ENCODE peak calls at places on chromosomes 7 and 10, in eight cellular contexts. G is gastrocnemius medialis, H is left lung, B is endodermal cell, O is GM06990, D is Calu3, W is epithelial cell of esophagus, P is nephron progenitor cell. M is an unnamed sample.

GRCh38 chr10:126090911-126091728 is 194.8 kb downstream of the FANK1 start:
- DNase-seq in G (no peak), H (no peak), B (no peak), O (no peak), D (peak), W (peak), P (no peak), M (no peak)

GRCh38 chr10:102267748-102268147 is 22.4 kb downstream of the GBF1 start:
- DNase-seq in G (no peak), H (no peak), B (no peak), O (no peak), D (no peak), W (peak), P (no peak), M (no peak)

GRCh38 chr7:31466036-31466435 is 47.9 kb upstream of the ITPRID1 start:
- DNase-seq in G (no peak), H (no peak), B (no peak), O (no peak), D (no peak), W (no peak), P (no peak), M (no peak)

GRCh38 chr7:77543910-77544309 is 6.8 kb downstream of the PTPN12 start:
- DNase-seq in G (no peak), H (no peak), B (no peak), O (no peak), D (no peak), W (no peak), P (no peak), M (no peak)

GRCh38 chr7:117216436-117217069 is 106.3 kb downstream of the WNT2 start:
- DNase-seq in G (no peak), H (no peak), B (no peak), O (no peak), D (no peak), W (no peak), P (peak), M (no peak)

GRCh38 chr10:121425623-121426022 is 172.6 kb downstream of the FGFR2 start:
- DNase-seq in G (no peak), H (no peak), B (no peak), O (no peak), D (no peak), W (no peak), P (no peak), M (no peak)

GRCh38 chr10:113080621-113081229 is 130.7 kb downstream of the TCF7L2 start:
- DNase-seq in G (no peak), H (no peak), B (no peak), O (no peak), D (no peak), W (no peak), P (no peak), M (no peak)

GRCh38 chr10:5491477-5491876 is 7.9 kb downstream of the CALML5 start:
- DNase-seq in G (no peak), H (no peak), B (no peak), O (no peak), D (no peak), W (no peak), P (no peak), M (no peak)

GRCh38 chr10:132063432-132063831 is 2.3 kb upstream of the JAKMIP3 start:
- DNase-seq in G (no peak), H (no peak), B (no peak), O (no peak), D (no peak), W (no peak), P (no peak), M (no peak)

GRCh38 chr7:148264933-148265557 is 325.5 kb upstream of the C7orf33 start:
- DNase-seq in G (no peak), H (no peak), B (peak), O (no peak), D (peak), W (peak), P (no peak), M (no peak)

GRCh38 chr7:81268551-81268950 is 349.7 kb upstream of the SEMA3C start:
- DNase-seq in G (no peak), H (no peak), B (no peak), O (no peak), D (no peak), W (no peak), P (no peak), M (no peak)

GRCh38 chr7:7146837-7147236 is 35.5 kb upstream of the C1GALT1 start:
- DNase-seq in G (no peak), H (no peak), B (no peak), O (no peak), D (no peak), W (no peak), P (no peak), M (no peak)

GRCh38 chr7:1140481-1141104 is 19.4 kb downstream of the ZFAND2A start:
- DNase-seq in G (no peak), H (no peak), B (no peak), O (no peak), D (no peak), W (no peak), P (no peak), M (no peak)

GRCh38 chr7:45938626-45939302 is 17.7 kb upstream of the IGFBP3 start:
- DNase-seq in G (no peak), H (no peak), B (peak), O (no peak), D (no peak), W (no peak), P (peak), M (no peak)

GRCh38 chr10:47176903-47177860 is 122.8 kb upstream of the GDF10 start:
- DNase-seq in G (no peak), H (no peak), B (peak), O (no peak), D (no peak), W (no peak), P (no peak), M (no peak)

GRCh38 chr10:70558871-70559810 is 43.4 kb downstream of the PRF1 start:
- DNase-seq in G (no peak), H (peak), B (peak), O (peak), D (peak), W (peak), P (peak), M (peak)

GRCh38 chr7:148078126-148078525 is 512.4 kb upstream of the C7orf33 start:
- DNase-seq in G (no peak), H (no peak), B (no peak), O (no peak), D (no peak), W (no peak), P (no peak), M (no peak)

GRCh38 chr10:94076325-94076841 is 82.7 kb downstream of the PLCE1 start:
- DNase-seq in G (no peak), H (no peak), B (no peak), O (no peak), D (no peak), W (peak), P (no peak), M (no peak)

GRCh38 chr7:43631559-43631958 is 48.7 kb downstream of the STK17A start:
- DNase-seq in G (no peak), H (no peak), B (no peak), O (no peak), D (no peak), W (no peak), P (no peak), M (no peak)

GRCh38 chr10:119461380-119461779 is 81.1 kb downstream of the RGS10 start:
- DNase-seq in G (no peak), H (no peak), B (no peak), O (peak), D (peak), W (peak), P (no peak), M (no peak)

GRCh38 chr10:92574545-92575377 is 868 bp upstream of the IDE start:
- DNase-seq in G (no peak), H (no peak), B (no peak), O (no peak), D (no peak), W (peak), P (no peak), M (no peak)

GRCh38 chr10:110815354-110816004 is 56.2 kb upstream of the PDCD4 start:
- DNase-seq in G (no peak), H (no peak), B (no peak), O (no peak), D (no peak), W (no peak), P (no peak), M (no peak)

GRCh38 chr7:24580283-24580946 is 7.2 kb downstream of the PALS2 start:
- DNase-seq in G (no peak), H (no peak), B (no peak), O (no peak), D (no peak), W (peak), P (no peak), M (no peak)

GRCh38 chr10:2891770-2892124 is 175.6 kb upstream of the PFKP start:
- DNase-seq in G (no peak), H (no peak), B (no peak), O (no peak), D (no peak), W (no peak), P (no peak), M (no peak)

GRCh38 chr10:128324058-128324457 is 197.8 kb upstream of the MKI67 start:
- DNase-seq in G (peak), H (no peak), B (peak), O (no peak), D (no peak), W (no peak), P (peak), M (no peak)

GRCh38 chr10:48655426-48656240 is 29.0 kb upstream of the WDFY4 start:
- DNase-seq in G (no peak), H (peak), B (no peak), O (no peak), D (peak), W (peak), P (no peak), M (no peak)

GRCh38 chr7:121204537-121204936 is 124.3 kb upstream of the WNT16 start:
- DNase-seq in G (no peak), H (no peak), B (no peak), O (no peak), D (no peak), W (peak), P (no peak), M (no peak)

GRCh38 chr10:477620-478019 is 211.8 kb downstream of the DIP2C start:
- DNase-seq in G (no peak), H (no peak), B (no peak), O (no peak), D (no peak), W (no peak), P (no peak), M (no peak)

DNA sequence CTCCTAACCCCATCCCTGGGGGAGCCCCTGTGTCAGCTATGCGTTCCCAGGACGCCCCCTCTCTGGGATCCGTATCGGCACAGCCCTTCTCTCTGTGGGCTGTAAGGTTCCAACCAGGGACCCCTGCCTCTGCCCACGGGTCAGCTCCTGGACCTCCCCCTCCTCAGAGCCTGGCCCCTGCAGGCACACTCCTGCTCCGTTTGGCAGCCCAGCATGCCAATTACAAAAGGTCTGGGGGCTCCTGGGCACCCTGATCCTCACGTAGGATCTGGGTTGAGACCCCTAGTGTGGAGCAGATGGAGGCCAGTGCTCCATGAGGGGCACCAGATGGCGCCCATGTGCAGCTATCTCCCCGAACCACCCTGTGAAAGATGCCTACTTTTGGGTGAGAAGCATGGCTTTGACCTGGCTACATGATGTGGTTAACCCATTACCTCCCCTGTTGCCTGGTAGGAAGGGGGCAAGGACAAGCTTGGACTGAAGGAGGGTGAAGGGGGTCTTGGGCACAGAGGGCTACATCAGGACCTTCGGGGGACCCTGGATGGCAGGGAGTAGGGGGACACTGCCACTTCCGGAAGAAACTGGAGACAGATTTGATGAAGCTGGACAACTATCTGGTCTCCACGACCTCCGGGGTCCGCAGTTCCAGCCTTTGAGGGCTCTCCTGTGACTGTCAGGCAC is 9.0 kb downstream of the TACR2 start:
- DNase-seq in G (no peak), H (no peak), B (peak), O (no peak), D (peak), W (no peak), P (no peak), M (peak)
- TF ChIP-seq CTCF in G (no peak), H (no peak), B (peak), O (peak), D (peak), W (no peak), P (peak), M (no peak)

DNA sequence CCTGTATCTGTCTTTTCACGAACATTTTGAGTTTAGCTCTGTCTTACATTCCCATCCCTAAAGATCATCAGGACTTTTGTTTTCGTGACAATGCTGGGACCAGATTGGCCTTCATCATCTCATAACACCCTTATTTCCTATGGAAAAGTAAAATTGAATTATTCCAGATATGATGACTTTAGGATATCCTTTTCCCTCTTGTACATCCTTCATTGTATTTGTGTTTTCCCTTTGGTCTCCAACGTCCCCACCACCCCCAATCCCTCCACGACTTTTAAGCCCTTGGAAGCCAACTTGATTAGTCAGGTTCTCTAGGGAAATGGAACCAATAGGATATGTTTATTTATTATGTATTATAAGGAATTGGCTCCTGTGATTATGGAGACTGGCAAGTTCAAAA is 167.6 kb downstream of the ARL4A start:
- DNase-seq in G (no peak), H (no peak), B (no peak), O (no peak), D (no peak), W (no peak), P (no peak), M (no peak)
- TF ChIP-seq CTCF in G (no peak), H (no peak), B (no peak), O (no peak), D (no peak), W (no peak), P (no peak), M (no peak)

GRCh38 chr10:88117227-88117626 is 253.8 kb downstream of the PTEN start:
- DNase-seq in G (no peak), H (no peak), B (no peak), O (no peak), D (no peak), W (no peak), P (peak), M (no peak)
- TF ChIP-seq CTCF in G (no peak), H (no peak), B (no peak), O (no peak), D (no peak), W (no peak), P (no peak), M (no peak)

GRCh38 chr10:104485632-104486031 is 132.0 kb downstream of the CFAP58 start:
- DNase-seq in G (no peak), H (no peak), B (no peak), O (no peak), D (no peak), W (no peak), P (no peak), M (no peak)
- TF ChIP-seq CTCF in G (no peak), H (no peak), B (peak), O (no peak), D (no peak), W (peak), P (peak), M (no peak)

GRCh38 chr10:115129752-115130151 is 36.6 kb downstream of the ATRNL1 start:
- DNase-seq in G (no peak), H (no peak), B (no peak), O (peak), D (no peak), W (peak), P (no peak), M (no peak)
- TF ChIP-seq CTCF in G (peak), H (no peak), B (peak), O (peak), D (no peak), W (no peak), P (peak), M (peak)

GRCh38 chr10:97573672-97574071 is 1.1 kb downstream of the ANKRD2 start:
- DNase-seq in G (no peak), H (no peak), B (no peak), O (no peak), D (no peak), W (no peak), P (no peak), M (no peak)
- TF ChIP-seq CTCF in G (no peak), H (no peak), B (no peak), O (no peak), D (no peak), W (no peak), P (no peak), M (no peak)

DNA sequence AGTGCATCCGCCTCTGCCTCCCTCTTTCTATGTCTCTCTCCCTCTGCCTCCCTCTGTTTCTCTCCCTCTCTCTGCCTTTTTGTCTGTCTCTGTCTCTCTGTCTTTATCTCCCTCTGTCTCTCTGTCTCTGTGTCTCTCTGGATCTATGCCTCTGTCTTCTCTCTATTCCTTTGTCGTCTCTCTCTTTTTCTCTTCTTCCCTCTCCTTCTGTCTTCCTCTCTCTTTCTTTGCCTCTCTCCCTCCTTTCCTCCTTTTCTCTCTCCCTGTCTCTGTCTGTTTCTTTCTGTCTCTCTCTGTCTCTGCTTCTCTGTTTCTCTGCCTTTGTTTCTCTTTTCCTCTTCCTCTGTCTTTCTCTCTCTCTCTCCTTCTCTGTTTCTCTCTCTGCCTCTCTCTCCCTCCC is 678.8 kb upstream of the NRP1 start:
- DNase-seq in G (no peak), H (no peak), B (no peak), O (no peak), D (no peak), W (no peak), P (no peak), M (no peak)
- TF ChIP-seq CTCF in G (no peak), H (no peak), B (no peak), O (no peak), D (no peak), W (no peak), P (no peak), M (no peak)

GRCh38 chr7:23533160-23533559 is 1.4 kb upstream of the TRA2A start:
- DNase-seq in G (no peak), H (no peak), B (no peak), O (no peak), D (no peak), W (no peak), P (no peak), M (no peak)
- TF ChIP-seq CTCF in G (no peak), H (no peak), B (peak), O (no peak), D (no peak), W (no peak), P (no peak), M (no peak)

GRCh38 chr10:71825217-71825616 is 25.8 kb downstream of the PSAP start:
- DNase-seq in G (no peak), H (no peak), B (no peak), O (no peak), D (no peak), W (no peak), P (no peak), M (no peak)
- TF ChIP-seq CTCF in G (no peak), H (no peak), B (peak), O (peak), D (no peak), W (no peak), P (no peak), M (no peak)

M was measured in natural killer cell.